ENCODE peak calls at places on chromosomes 6 and 20, in ten cellular contexts. B is heart left ventricle, K is Peyer's patch, C is A549, M is uterus, D is HepG2, F is tibial nerve, W is transverse colon, H is right lobe of liver, A is HCT116. T is an unnamed sample.

GRCh38 chr6:5190467-5190866 is 70.3 kb downstream of the LYRM4 start:
- DNase-seq in D (peak; percentile 89), A (no peak), C (peak; percentile 41), M (no peak), W (no peak), F (no peak), B (no peak), K (no peak), H (no peak), T (no peak)

GRCh38 chr6:28943557-28944411 is 20.0 kb upstream of the TRIM27 start:
- DNase-seq in W (peak; percentile 77), D (peak; percentile 84), H (peak; percentile 67), C (no peak), A (no peak), B (peak; percentile 75), K (peak; percentile 52), M (peak; percentile 69), F (peak; percentile 62), T (no peak)

GRCh38 chr6:84197708-84198107 is 29.7 kb downstream of the CEP162 start:
- DNase-seq in D (no peak), M (no peak), C (no peak), A (no peak), K (no peak), B (no peak), H (no peak), F (no peak), W (no peak), T (no peak)

GRCh38 chr6:48369100-48369499 is 258.1 kb upstream of the PTCHD4 start:
- DNase-seq in H (no peak), A (no peak), D (no peak), W (no peak), M (no peak), F (no peak), B (no peak), K (no peak), C (no peak), T (no peak)

GRCh38 chr20:58149412-58150091 is 78.9 kb downstream of the ANKRD60 start:
- DNase-seq in W (no peak), D (no peak), M (no peak), H (peak; percentile 3), A (no peak), C (no peak), K (no peak), B (no peak), F (no peak), T (no peak)

GRCh38 chr6:99606670-99607415 is at the start of gene PRDM13:
- DNase-seq in A (no peak), K (no peak), H (no peak), D (no peak), F (no peak), M (no peak), W (no peak), C (no peak), B (no peak), T (no peak)

GRCh38 chr6:14265049-14266021 is 147.8 kb downstream of the CD83 start:
- DNase-seq in A (no peak), M (no peak), C (no peak), K (no peak), B (no peak), W (no peak), H (no peak), D (no peak), F (no peak), T (peak; percentile 23)

GRCh38 chr20:39013662-39014109 is 51.5 kb downstream of the DHX35 start:
- DNase-seq in B (no peak), F (no peak), W (no peak), C (no peak), K (no peak), D (peak; percentile 87), H (no peak), A (no peak), M (no peak), T (no peak)

GRCh38 chr6:108260126-108260808 is 573 bp downstream of the SNX3 start:
- DNase-seq in H (peak; percentile 75), M (no peak), K (peak; percentile 54), D (no peak), F (no peak), B (peak; percentile 75), C (peak; percentile 27), W (peak; percentile 46), A (peak; percentile 16), T (peak; percentile 47)

GRCh38 chr6:111565316-111566221 is 40.1 kb downstream of the TRAF3IP2 start:
- DNase-seq in H (no peak), D (peak; percentile 30), M (no peak), F (no peak), C (no peak), K (no peak), W (no peak), A (no peak), B (no peak), T (no peak)

DNA sequence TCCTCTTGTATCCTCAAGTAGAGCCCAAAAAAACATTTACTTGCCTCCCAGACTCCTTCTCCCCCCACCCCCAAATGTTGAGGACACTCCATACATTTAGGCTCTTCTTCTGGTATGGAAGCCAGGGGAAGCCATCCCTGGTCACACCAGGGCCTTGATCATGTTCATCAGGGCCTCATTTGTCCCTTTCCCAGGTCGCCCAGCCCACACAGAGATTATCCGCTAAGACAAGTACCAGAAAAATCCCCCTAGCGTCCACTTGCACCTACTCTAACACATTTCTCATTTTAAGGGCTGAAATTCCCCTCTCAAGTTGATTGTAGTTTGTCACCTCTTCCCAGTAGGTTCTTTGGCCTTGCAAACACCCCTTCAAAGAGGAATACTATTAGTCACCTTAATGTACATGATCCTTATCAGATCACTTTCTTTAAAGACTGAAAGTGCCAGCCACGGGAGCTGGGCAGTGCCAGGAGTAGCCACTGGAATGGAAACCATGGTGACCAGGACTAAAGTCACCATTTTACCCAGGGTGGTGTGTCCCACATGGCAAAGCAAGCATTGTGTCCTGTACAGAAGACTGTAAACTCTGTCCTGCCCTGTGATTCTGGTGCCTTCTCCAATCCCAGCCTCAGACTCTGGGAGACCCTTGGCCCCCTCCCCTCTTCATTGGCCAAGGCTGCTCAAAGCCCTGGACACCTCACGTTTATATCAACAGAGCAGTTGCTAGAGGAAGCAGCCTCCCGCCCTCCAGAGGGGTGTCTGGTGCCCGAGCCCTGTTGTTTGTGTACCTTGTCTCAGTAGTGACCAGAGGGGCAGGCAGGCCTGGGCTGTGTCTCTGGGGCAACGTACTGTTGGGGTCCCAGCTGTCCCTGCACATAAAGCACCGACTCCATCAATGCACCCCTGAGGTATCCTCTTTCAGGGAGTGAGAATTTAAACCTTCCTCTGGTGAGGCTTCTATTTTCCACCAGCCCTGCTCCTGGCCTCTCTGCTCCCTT is 5.0 kb upstream of the APOBEC2 start:
- DNase-seq in D (no peak), B (no peak), K (no peak), C (no peak), W (no peak), M (no peak), H (no peak), F (no peak), A (no peak), T (no peak)
- H3K4me3 ChIP-seq in D (no peak overlapping the region), B (no peak overlapping the region), K (no peak overlapping the region), C (no peak overlapping the region), W (no peak overlapping the region), M (no peak overlapping the region), H (no peak overlapping the region), F (no peak overlapping the region), A (no peak overlapping the region), T (no peak overlapping the region)

DNA sequence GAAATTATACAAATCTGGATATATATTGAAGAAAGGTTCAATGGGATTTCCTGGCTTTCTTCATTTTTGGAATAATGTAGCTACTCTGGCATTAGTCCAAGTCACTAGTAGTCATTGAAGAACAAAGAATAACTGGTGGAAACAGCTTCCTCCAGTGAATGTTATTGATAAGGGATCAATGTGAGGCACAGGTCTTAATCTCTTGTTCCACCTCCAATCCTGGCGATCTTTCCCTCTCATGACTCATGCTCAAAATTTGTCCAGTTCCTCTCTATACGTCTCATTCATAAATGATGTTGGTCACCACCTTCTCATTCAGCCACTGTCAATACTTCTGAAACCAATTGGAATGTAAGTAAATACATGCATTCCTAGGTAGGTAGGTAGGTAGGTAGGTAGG is 185.0 kb upstream of the BMP2 start:
- DNase-seq in D (no peak), C (no peak), A (no peak), B (no peak), F (no peak), M (no peak), W (no peak), K (no peak), H (no peak), T (no peak)
- TF ChIP-seq POLR2A in D (no peak), C (no peak), A (no peak), B (no peak), F (no peak), M (no peak), W (no peak), K (no peak), H (no peak), T (no peak)

DNA sequence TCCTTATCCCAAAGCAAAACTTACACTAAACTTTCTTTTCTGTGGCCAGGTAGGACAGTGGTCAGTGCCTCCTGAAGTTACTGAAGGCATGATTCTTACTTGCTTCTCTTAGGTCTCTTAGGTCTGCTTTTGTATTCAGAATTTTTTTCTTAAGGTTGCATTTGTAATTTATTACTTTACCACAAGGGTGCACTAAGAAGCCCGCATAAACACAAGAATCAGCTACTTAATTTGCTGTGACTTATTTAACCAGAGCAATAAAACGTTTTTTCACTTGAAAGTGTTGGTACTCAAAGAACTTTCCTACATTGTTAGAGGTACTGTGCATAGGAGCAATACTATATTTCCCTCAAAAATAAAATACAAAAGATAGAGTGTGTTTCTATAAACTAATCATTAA is 75.4 kb upstream of the LAMA2 start:
- DNase-seq in W (no peak), D (peak; percentile 16), C (no peak), H (no peak), B (no peak), A (peak; percentile 34), K (no peak), M (no peak), F (no peak), T (no peak)
- TF ChIP-seq CTCF in W (peak; percentile 8), D (peak; percentile 28), C (peak; percentile 32), H (no peak), B (peak; percentile 38), A (peak; percentile 34), K (peak; percentile 25), M (peak; percentile 14), F (peak; percentile 33), T (no peak)

GRCh38 chr20:35888659-35889058 is 65.6 kb downstream of the SCAND1 start:
- DNase-seq in A (no peak), C (no peak), W (no peak), B (no peak), F (no peak), K (no peak), H (no peak), D (no peak), M (no peak), T (no peak)

GRCh38 chr20:35887393-35888064 is 66.8 kb downstream of the SCAND1 start:
- DNase-seq in D (no peak), C (no peak), W (no peak), K (no peak), F (no peak), B (no peak), M (no peak), A (no peak), H (no peak), T (no peak)

GRCh38 chr20:35893942-35894341 is 60.4 kb downstream of the SCAND1 start:
- DNase-seq in D (no peak), A (no peak), M (no peak), B (no peak), C (no peak), K (no peak), W (no peak), H (no peak), F (no peak), T (no peak)

GRCh38 chr20:35892871-35893270 is 61.4 kb downstream of the SCAND1 start:
- DNase-seq in H (no peak), B (no peak), D (no peak), C (no peak), A (no peak), W (no peak), M (no peak), F (no peak), K (no peak), T (no peak)

GRCh38 chr20:35891375-35891774 is 62.9 kb downstream of the SCAND1 start:
- DNase-seq in M (no peak), H (no peak), D (no peak), B (no peak), W (no peak), K (no peak), A (no peak), C (no peak), F (no peak), T (no peak)
- H3K4me3 ChIP-seq in M (no peak overlapping the region), H (no peak overlapping the region), D (no peak overlapping the region), B (no peak overlapping the region), W (no peak overlapping the region), K (no peak overlapping the region), A (no peak overlapping the region), C (no peak overlapping the region), F (no peak overlapping the region), T (no peak overlapping the region)